ENCODE peak calls at places on chromosomes 7 and 10, in five cellular contexts. W is WERI-Rb-1, K is osteocyte, H is astrocyte of the cerebellum, P is ovary. Y is an unnamed sample.

GRCh38 chr10:127374901-127375300 is 174.2 kb upstream of the NPS start:
- DNase-seq in P (no peak), K (no peak), W (peak), H (no peak), Y (no peak)

GRCh38 chr10:68137174-68137573 is 27.9 kb downstream of the MYPN start:
- DNase-seq in W (no peak), P (no peak), H (no peak), K (no peak), Y (no peak)

GRCh38 chr7:151366872-151367207 is 25.2 kb downstream of the NUB1 start:
- DNase-seq in H (no peak), P (no peak), K (no peak), W (no peak), Y (no peak)

GRCh38 chr7:107779647-107780099 is 23.4 kb downstream of the SLC26A3 start:
- DNase-seq in H (no peak), P (no peak), K (no peak), W (no peak), Y (no peak)

GRCh38 chr7:143305423-143306070 is 10.4 kb upstream of the CLCN1 start:
- DNase-seq in K (no peak), P (peak), H (no peak), W (peak), Y (no peak)

GRCh38 chr7:46600340-46600739 is 679.3 kb upstream of the IGFBP3 start:
- DNase-seq in P (peak), H (no peak), K (no peak), W (no peak), Y (no peak)

GRCh38 chr7:49980414-49980813 is 112.6 kb downstream of the ZPBP start:
- DNase-seq in P (no peak), H (no peak), K (no peak), W (no peak), Y (no peak)

GRCh38 chr10:43221419-43222293 is 45.2 kb downstream of the RASGEF1A start:
- DNase-seq in W (peak), K (peak), P (peak), H (no peak), Y (peak)

GRCh38 chr10:64732372-64732715 is 1211.1 kb downstream of the REEP3 start:
- DNase-seq in K (no peak), P (no peak), W (no peak), H (no peak), Y (no peak)

GRCh38 chr10:88553116-88553752 is 29.9 kb downstream of the RNLS start:
- DNase-seq in P (peak), H (peak), W (peak), K (no peak), Y (no peak)

GRCh38 chr7:154804449-154804848 is 198.5 kb downstream of the PAXIP1 start:
- DNase-seq in K (no peak), P (no peak), H (no peak), W (no peak), Y (no peak)

DNA sequence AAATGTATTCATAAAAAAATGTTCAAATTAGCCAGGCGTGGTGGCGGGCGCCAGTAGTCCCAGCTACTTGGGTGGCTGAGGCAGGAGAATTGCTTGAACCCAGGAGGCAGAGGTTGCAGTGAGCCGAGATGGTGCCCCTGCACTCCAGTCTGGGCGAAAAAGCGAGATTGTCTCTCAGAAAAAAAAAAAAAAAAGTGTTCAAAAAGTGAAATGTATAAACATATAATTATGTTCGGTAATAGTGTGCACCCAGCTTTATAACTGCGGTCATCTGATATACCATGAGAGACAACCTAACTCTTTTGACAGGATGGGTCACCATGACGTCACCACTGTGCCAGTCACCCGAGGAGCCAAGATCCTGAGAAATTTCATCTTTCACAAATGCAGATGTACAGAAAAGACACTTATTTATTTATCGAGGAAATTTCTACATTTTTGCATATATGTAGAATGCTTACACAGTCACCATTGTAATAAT is 594 bp upstream of the RP9 start:
- DNase-seq in H (no peak), W (no peak), P (no peak), K (no peak), Y (no peak)
- TF ChIP-seq CTCF in H (no peak), W (no peak), P (no peak), K (no peak), Y (no peak)

GRCh38 chr7:98733036-98733435 is 116.0 kb downstream of the NPTX2 start:
- DNase-seq in W (peak), H (no peak), K (no peak), P (no peak), Y (no peak)
- TF ChIP-seq CTCF in W (peak), H (peak), K (peak), P (no peak), Y (peak)

GRCh38 chr10:61978965-61979364 is 77.5 kb downstream of the ARID5B start:
- DNase-seq in W (peak), K (no peak), P (no peak), H (no peak), Y (no peak)
- TF ChIP-seq CTCF in W (peak), K (no peak), P (no peak), H (no peak), Y (no peak)

DNA sequence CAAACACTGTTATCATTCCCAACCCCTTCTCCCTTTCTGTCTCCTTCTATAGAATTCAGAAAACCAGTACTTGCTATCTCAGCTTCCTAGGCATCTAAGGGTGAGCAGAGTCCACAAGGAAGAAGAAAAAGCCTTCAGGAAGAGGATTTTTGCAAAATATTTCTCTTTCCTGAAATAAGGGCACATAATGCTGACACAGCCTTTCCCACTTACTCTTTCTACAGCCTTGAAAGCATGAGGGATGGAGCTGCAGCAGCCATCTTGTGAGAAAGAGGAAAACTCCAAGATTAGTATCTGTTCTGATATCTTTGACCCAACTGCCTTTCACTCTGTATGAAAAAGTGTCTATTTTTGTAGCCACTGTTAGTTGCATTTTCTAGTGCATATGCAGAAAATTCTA is 826.2 kb downstream of the KCNMA1 start:
- DNase-seq in P (no peak), H (no peak), K (no peak), W (no peak), Y (no peak)
- TF ChIP-seq CTCF in P (no peak), H (no peak), K (no peak), W (no peak), Y (no peak)

DNA sequence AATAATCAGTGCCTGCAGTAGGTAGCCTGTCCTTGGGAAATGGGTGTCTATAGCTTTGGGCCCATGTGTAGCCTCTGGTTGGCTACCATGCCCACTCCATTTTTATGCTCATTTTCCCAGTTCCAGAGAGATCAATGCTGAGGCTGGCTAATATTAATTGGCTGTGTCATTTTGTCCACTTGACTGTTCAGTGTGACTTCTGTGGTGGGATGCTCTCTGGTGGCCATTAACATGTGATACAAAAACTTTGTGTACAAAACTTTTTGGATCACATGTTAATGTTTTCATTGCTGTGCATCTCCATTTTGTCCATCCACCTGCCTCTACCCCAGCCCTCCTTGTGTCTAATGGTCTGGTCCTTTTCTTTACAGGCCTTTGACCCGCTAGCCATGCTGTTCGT is 22.7 kb downstream of the VIM start:
- DNase-seq in H (no peak), W (no peak), K (no peak), P (no peak), Y (no peak)
- TF ChIP-seq CTCF in H (no peak), W (no peak), K (peak), P (no peak), Y (no peak)

GRCh38 chr10:14478639-14479038 is 147.9 kb upstream of the FRMD4A start:
- DNase-seq in H (peak), W (peak), P (peak), K (peak), Y (no peak)
- TF ChIP-seq CTCF in H (peak), W (peak), P (no peak), K (peak), Y (peak)

DNA sequence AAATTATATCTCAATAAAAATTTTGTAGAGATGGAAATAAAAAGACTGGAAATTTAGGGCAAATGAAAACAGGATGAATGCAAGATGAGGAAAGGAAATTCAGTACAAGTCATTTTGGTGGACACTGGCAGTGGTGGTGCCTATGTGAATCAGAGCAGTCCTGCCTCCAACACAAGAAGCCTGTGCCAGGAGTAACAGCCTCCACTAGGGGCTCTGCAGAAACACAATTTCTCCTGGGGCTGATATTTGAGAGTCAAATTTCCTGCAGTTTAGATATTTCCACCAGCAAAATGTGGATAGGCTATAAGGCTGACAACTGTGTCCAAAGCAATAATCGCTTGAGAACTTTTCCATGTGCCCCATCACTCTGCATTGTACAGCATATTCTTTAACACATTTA is 4.7 kb upstream of the PLXDC2 start:
- DNase-seq in W (no peak), P (peak), H (peak), K (no peak), Y (no peak)
- TF ChIP-seq CTCF in W (peak), P (peak), H (peak), K (peak), Y (peak)

DNA sequence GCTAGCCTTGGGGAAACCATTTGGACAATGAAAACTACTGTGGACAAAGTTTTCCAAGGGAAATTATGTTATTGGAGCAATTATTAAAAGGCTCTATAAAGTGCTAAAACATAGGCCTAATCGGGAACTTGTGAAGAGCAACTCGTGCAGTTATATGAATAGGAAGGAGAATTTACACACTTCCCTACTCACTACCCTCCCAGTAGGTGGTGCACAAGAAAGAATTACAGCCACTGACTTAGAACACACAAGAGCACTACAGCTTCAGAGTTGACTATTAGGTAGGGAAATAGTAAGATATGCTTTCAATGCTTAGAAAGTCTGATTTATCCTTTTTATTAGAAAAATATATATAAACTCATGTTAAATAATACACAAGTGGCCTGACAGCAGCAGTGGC is 47.2 kb downstream of the GSAP start:
- DNase-seq in W (no peak), K (no peak), H (no peak), P (no peak), Y (no peak)
- TF ChIP-seq CTCF in W (no peak), K (peak), H (no peak), P (no peak), Y (no peak)

GRCh38 chr10:77715081-77715480 is 77.5 kb upstream of the KCNMA1 start:
- DNase-seq in H (no peak), W (peak), K (no peak), P (no peak), Y (no peak)
- TF ChIP-seq CTCF in H (no peak), W (peak), K (peak), P (no peak), Y (peak)

DNA sequence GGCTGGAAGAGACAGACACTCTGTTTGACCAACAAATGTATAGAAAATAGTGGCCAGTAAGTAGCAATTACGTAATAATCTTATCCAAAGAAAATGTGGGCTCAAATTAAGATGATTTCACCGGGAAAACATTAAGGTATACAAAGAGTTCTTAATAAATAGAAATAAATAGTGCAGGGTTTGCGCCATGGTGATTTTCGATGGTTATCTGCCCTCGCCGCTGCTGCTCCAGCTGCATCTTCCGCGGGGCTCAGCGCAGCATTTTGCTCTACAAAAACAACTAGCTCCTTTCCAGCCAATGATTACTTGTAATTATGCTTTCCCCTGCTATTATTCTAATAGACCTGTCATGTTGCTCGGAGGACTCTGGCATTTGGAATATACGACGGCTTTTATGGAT is 103.7 kb downstream of the BUB3 start:
- DNase-seq in H (no peak), W (no peak), K (no peak), P (no peak), Y (no peak)
- TF ChIP-seq CTCF in H (no peak), W (no peak), K (no peak), P (no peak), Y (no peak)